ENCODE peak calls at places on chromosome 18, in five cellular contexts. X, E, C, G and Y are unnamed samples.

GRCh38 chr18:60322591-60322990 is 50.0 kb downstream of the MC4R start:
- DNase-seq in E (no peak), G (peak; percentile 1), X (no peak), C (no peak), Y (no peak)

GRCh38 chr18:61992285-61992684 is 99.5 kb upstream of the RNF152 start:
- DNase-seq in X (no peak), G (peak; percentile 80), C (no peak), E (no peak), Y (no peak)

GRCh38 chr18:45518770-45519169 is 96.5 kb upstream of the SLC14A2 start:
- DNase-seq in X (no peak), E (no peak), G (no peak), C (no peak), Y (no peak)

GRCh38 chr18:23176701-23177432 is 41.6 kb downstream of the CABLES1 start:
- DNase-seq in G (no peak), X (no peak), C (no peak), E (no peak), Y (no peak)

GRCh38 chr18:59846814-59847490 is 52.8 kb upstream of the PMAIP1 start:
- DNase-seq in G (peak; percentile 72), X (no peak), E (no peak), C (no peak), Y (no peak)

GRCh38 chr18:48222118-48222517 is 187.1 kb downstream of the ZBTB7C start:
- DNase-seq in G (peak; percentile 95), C (peak; percentile 51), X (peak; percentile 65), E (peak; percentile 40), Y (no peak)

GRCh38 chr18:74929110-74929509 is 279.8 kb downstream of the PTGR3 start:
- DNase-seq in C (no peak), E (no peak), X (no peak), G (no peak), Y (no peak)

GRCh38 chr18:23373564-23373963 is 79.5 kb upstream of the RIOK3 start:
- DNase-seq in C (no peak), E (no peak), X (no peak), G (no peak), Y (no peak)

GRCh38 chr18:74989134-74989533 is 219.8 kb downstream of the PTGR3 start:
- DNase-seq in X (no peak), C (no peak), G (no peak), E (no peak), Y (no peak)

GRCh38 chr18:74613390-74613789 is 15.7 kb downstream of the ZNF407 start:
- DNase-seq in C (no peak), X (no peak), G (no peak), E (no peak), Y (no peak)

GRCh38 chr18:61651145-61651879 is 241.5 kb downstream of the RNF152 start:
- DNase-seq in E (no peak), C (no peak), G (no peak), X (no peak), Y (no peak)

GRCh38 chr18:65934874-65935273 is 184.1 kb downstream of the CDH7 start:
- DNase-seq in E (no peak), C (no peak), X (no peak), G (no peak), Y (no peak)

GRCh38 chr18:48167901-48168300 is 237.4 kb upstream of the SMAD2 start:
- DNase-seq in E (no peak), G (no peak), C (no peak), X (no peak), Y (no peak)

GRCh38 chr18:3819933-3820332 is 370.0 kb downstream of the TGIF1 start:
- DNase-seq in G (no peak), X (no peak), C (no peak), E (no peak), Y (no peak)

GRCh38 chr18:67068608-67069007 is 447.9 kb downstream of the DSEL start:
- DNase-seq in C (no peak), G (no peak), X (no peak), E (no peak), Y (no peak)

GRCh38 chr18:63987743-63988142 is 17.9 kb downstream of the SERPINB8 start:
- DNase-seq in X (no peak), G (no peak), C (no peak), E (no peak), Y (no peak)

GRCh38 chr18:75364512-75364911 is 63.0 kb downstream of the SMIM21 start:
- DNase-seq in C (no peak), X (no peak), E (no peak), G (no peak), Y (no peak)

GRCh38 chr18:77000527-77000926 is 132.1 kb downstream of the MBP start:
- DNase-seq in G (peak; percentile 17), C (peak; percentile 50), E (peak; percentile 56), X (peak; percentile 74), Y (no peak)

GRCh38 chr18:63097198-63097597 is 222.4 kb downstream of the BCL2 start:
- DNase-seq in G (no peak), C (no peak), E (no peak), X (no peak), Y (no peak)

GRCh38 chr18:44693030-44693784 is 12.5 kb downstream of the SETBP1 start:
- DNase-seq in C (no peak), G (peak; percentile 93), E (no peak), X (no peak), Y (no peak)

GRCh38 chr18:51068111-51068510 is 38.1 kb downstream of the SMAD4 start:
- DNase-seq in G (peak; percentile 41), C (no peak), E (no peak), X (no peak), Y (no peak)
- H3K36me3 ChIP-seq in G (peaks cover 9% of the 10 kb centered on the region), C (peaks cover 86% of the 10 kb centered on the region), E (peaks cover 71% of the 10 kb centered on the region), X (peaks cover 84% of the 10 kb centered on the region), Y (peaks cover 50% of the 10 kb centered on the region)

DNA sequence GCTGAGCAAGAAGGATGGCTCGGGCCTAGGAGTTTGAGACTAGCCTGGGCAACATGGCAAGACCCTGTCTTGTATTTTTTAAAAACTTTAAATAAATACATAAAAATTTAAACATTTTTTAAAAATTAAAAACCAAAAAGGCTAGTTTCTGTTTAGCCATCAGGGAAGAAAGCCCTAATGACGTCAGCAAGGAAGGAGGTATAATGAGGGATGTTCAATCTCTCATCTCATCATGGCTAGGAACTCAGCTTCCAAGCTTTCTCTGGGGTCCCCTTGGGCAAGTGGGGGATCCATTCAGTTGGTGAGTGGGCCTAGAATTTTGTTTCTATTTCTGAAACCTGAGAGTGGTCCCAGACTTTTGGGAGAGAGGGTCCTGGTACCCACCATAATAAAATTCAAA is 35.1 kb upstream of the SLC25A52 start:
- DNase-seq in E (no peak), X (no peak), G (no peak), C (no peak), Y (no peak)
- H3K36me3 ChIP-seq in E (no peaks in the 10 kb centered on the region), X (no peaks in the 10 kb centered on the region), G (no peaks in the 10 kb centered on the region), C (no peaks in the 10 kb centered on the region), Y (no peaks in the 10 kb centered on the region)

DNA sequence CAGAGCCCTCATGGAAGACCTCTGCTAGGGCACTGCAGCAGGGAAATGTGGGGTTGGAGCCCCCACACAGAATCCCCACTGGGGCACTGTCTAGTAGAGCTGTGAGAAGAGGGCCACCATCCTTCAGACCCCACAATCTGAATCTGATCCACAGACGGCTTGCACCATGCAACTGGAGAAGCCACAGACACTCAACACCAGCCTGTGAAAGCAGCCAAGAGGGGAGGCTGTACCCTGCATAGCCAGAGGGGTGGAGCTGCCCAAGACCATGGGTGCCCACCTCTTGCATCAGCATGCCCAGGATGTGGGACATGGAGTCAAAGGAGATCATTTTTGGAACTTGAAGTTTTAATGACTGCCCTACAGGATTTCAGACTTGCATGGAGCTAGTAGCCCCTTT is 6.5 kb downstream of the CD226 start:
- DNase-seq in E (no peak), X (no peak), G (no peak), C (no peak), Y (no peak)
- H3K36me3 ChIP-seq in E (no peaks in the 10 kb centered on the region), X (no peaks in the 10 kb centered on the region), G (no peaks in the 10 kb centered on the region), C (no peaks in the 10 kb centered on the region), Y (no peaks in the 10 kb centered on the region)

GRCh38 chr18:79466591-79466990 is 70.9 kb downstream of the NFATC1 start:
- DNase-seq in X (no peak), G (no peak), E (no peak), C (no peak), Y (no peak)

GRCh38 chr18:79465392-79465991 is 69.8 kb downstream of the NFATC1 start:
- DNase-seq in G (no peak), X (no peak), C (peak; percentile 53), E (no peak), Y (no peak)

GRCh38 chr18:79469309-79469708 is 73.6 kb downstream of the NFATC1 start:
- DNase-seq in E (no peak), C (no peak), X (no peak), G (no peak), Y (no peak)

GRCh38 chr18:79469751-79470150 is 74.0 kb downstream of the NFATC1 start:
- DNase-seq in X (no peak), E (no peak), G (no peak), C (no peak), Y (no peak)

DNA sequence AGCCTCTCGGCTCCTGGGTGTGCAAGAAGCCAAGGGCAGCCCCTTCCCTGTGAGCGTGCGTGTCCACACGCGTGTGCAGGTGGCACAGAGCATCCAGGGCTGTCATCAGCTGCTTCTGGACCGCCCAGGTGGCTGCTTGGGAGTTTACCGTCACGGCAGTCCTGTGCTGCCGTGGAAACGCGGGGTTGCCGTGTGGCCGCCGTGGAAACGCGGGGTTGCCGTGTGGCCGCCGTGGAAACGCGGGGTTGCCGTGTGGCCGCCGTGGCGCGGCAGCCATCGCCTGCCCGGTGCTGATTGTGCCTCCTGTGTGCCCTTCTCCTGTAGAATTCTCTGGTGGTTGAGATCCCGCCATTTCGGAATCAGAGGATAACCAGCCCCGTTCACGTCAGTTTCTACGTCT is 71.4 kb downstream of the NFATC1 start:
- DNase-seq in G (no peak), C (no peak), X (no peak), E (no peak), Y (no peak)
- H3K36me3 ChIP-seq in G (no peaks in the 10 kb centered on the region), C (peaks cover 35% of the 10 kb centered on the region), X (peaks cover 48% of the 10 kb centered on the region), E (peaks cover 30% of the 10 kb centered on the region), Y (peaks cover 8% of the 10 kb centered on the region)

GRCh38 chr18:58501497-58501896 is 127.4 kb downstream of the ALPK2 start:
- DNase-seq in C (no peak), G (no peak), E (no peak), X (no peak), Y (no peak)
- H3K36me3 ChIP-seq in C (peaks cover 35% of the 10 kb centered on the region), G (no peaks in the 10 kb centered on the region), E (peaks cover 23% of the 10 kb centered on the region), X (no peaks in the 10 kb centered on the region), Y (no peaks in the 10 kb centered on the region)

DNA sequence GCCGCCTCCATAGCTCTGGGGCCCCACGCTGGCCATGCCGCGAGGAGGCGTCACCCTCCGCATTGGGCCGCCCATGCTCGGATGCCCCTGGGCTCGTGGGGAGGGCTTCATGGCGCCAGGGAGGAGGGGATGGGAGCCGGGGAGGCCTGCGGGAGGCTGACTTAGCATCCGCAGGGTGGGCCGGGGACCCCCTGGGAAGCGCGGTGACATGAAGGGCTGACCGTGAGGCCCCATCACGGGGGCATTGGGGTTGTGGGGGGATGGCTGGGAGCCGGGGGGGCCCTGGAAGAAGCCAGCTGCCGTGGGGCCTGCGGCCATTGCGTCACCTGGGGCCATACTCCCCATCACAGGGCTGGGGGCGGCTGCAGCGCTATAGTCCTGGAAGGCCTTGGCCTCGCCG is 26.0 kb upstream of the ANKRD62 start:
- DNase-seq in X (no peak), G (no peak), C (no peak), E (no peak), Y (no peak)
- H3K36me3 ChIP-seq in X (no peaks in the 10 kb centered on the region), G (no peaks in the 10 kb centered on the region), C (no peaks in the 10 kb centered on the region), E (no peaks in the 10 kb centered on the region), Y (no peaks in the 10 kb centered on the region)

DNA sequence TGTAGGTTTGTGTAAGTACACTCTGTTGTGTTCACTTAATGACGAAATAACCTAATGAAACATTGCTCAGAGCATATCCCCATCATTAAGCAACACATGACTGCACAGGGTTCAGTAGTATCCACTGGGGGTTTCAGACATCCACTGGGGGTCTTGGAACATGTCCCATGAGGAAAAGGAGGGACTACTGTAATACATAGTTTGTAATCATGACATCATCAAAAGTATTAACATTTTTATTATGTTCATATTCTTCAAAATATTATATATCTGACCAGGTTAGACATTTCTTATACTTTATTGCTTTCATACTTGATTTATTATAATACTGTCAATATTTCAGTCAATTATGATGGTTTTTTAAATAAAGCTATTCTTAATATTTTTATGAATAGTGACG is 54.4 kb upstream of the EMILIN2 start:
- DNase-seq in X (no peak), E (no peak), G (no peak), C (no peak), Y (no peak)
- H3K36me3 ChIP-seq in X (peaks cover 88% of the 10 kb centered on the region), E (peaks cover 80% of the 10 kb centered on the region), G (peaks cover 21% of the 10 kb centered on the region), C (peaks cover 96% of the 10 kb centered on the region), Y (peaks cover 34% of the 10 kb centered on the region)